ENCODE peak calls at places on chromosomes 3 and 15, in six cellular contexts. R, Z, S, M, W and Y are unnamed samples.
A peak's percentile ranks its signal among the peaks of the same experiment; 100 is the strongest.

GRCh38 chr3:86239956-86240355 is 751.0 kb downstream of the VGLL3 start:
- DNase-seq in R (no peak), Z (no peak), S (no peak), M (no peak), W (no peak), Y (no peak)

GRCh38 chr15:57340673-57341259 is 35.5 kb upstream of the CGNL1 start:
- DNase-seq in R (no peak), Z (peak; percentile 25), S (no peak), M (peak; percentile 12), W (peak; percentile 61), Y (peak; percentile 68)

GRCh38 chr3:47495111-47495510 is 18.4 kb downstream of the ELP6 start:
- DNase-seq in R (no peak), Z (no peak), S (no peak), M (no peak), W (no peak), Y (no peak)

GRCh38 chr15:51497806-51498205 is 124.8 kb downstream of the DMXL2 start:
- DNase-seq in R (no peak), Z (no peak), S (no peak), M (no peak), W (no peak), Y (no peak)

GRCh38 chr3:129688310-129688895 is 81.9 kb upstream of the PLXND1 start:
- DNase-seq in R (no peak), Z (no peak), S (no peak), M (no peak), W (peak; percentile 68), Y (no peak)

GRCh38 chr3:7867587-7867986 is 634.0 kb upstream of the LMCD1 start:
- DNase-seq in R (no peak), Z (no peak), S (no peak), M (no peak), W (no peak), Y (no peak)

GRCh38 chr3:126345641-126346460 is 11.4 kb downstream of the KLF15 start:
- DNase-seq in R (no peak), Z (no peak), S (no peak), M (no peak), W (peak; percentile 3), Y (peak; percentile 59)

GRCh38 chr15:65824941-65825544 is 33.0 kb upstream of the DENND4A start:
- DNase-seq in R (no peak), Z (no peak), S (no peak), M (no peak), W (no peak), Y (no peak)

GRCh38 chr3:195176776-195177175 is 94.2 kb downstream of the XXYLT1 start:
- DNase-seq in R (no peak), Z (no peak), S (no peak), M (no peak), W (no peak), Y (peak; percentile 52)

GRCh38 chr3:188631291-188632010 is 477.5 kb downstream of the LPP start:
- DNase-seq in R (no peak), Z (peak; percentile 63), S (no peak), M (no peak), W (no peak), Y (no peak)

GRCh38 chr3:144235489-144235888 is 263.9 kb downstream of the DIPK2A start:
- DNase-seq in R (no peak), Z (no peak), S (no peak), M (peak; percentile 46), W (no peak), Y (no peak)

GRCh38 chr3:111591555-111591954 is 3.6 kb downstream of the ZBED2 start:
- DNase-seq in R (no peak), Z (no peak), S (no peak), M (no peak), W (no peak), Y (no peak)